ENCODE peak calls at places on chromosomes 13 and 19, in nine cellular contexts. B is A549, R is ovary, M is bronchial epithelial cell, H is psoas muscle, Z is cardiac fibroblast, T is ascending aorta, Y is mucosa of descending colon, I is body of pancreas. C is an unnamed sample.

GRCh38 chr19:45947926-45948325 is 25.7 kb downstream of the NOVA2 start:
- DNase-seq in B (no peak), R (no peak), M (peak; percentile 60), H (no peak), Z (peak; percentile 49), T (no peak), Y (no peak), I (no peak), C (peak; percentile 9)

GRCh38 chr13:37657134-37657533 is 58.6 kb upstream of the POSTN start:
- DNase-seq in B (peak; percentile 1), R (no peak), M (peak; percentile 70), H (no peak), Z (peak; percentile 95), T (no peak), Y (no peak), I (no peak), C (peak; percentile 31)

GRCh38 chr19:34254552-34255432 is at the start of gene GARRE1:
- DNase-seq in B (peak; percentile 96), R (peak; percentile 73), M (no peak), H (peak; percentile 50), Z (peak; percentile 58), T (no peak), Y (no peak), I (peak; percentile 87), C (peak; percentile 55)

GRCh38 chr13:31885994-31886393 is 145.6 kb upstream of the FRY start:
- DNase-seq in B (no peak), R (no peak), M (no peak), H (no peak), Z (peak; percentile 49), T (no peak), Y (no peak), I (no peak), C (peak; percentile 33)

GRCh38 chr13:32829676-32830091 is 186.5 kb upstream of the KL start:
- DNase-seq in B (peak; percentile 12), R (no peak), M (peak; percentile 97), H (no peak), Z (peak; percentile 48), T (no peak), Y (no peak), I (no peak), C (peak; percentile 69)

GRCh38 chr13:38409771-38410170 is 60.1 kb downstream of the UFM1 start:
- DNase-seq in B (no peak), R (no peak), M (peak; percentile 83), H (no peak), Z (no peak), T (no peak), Y (no peak), I (no peak), C (no peak)

GRCh38 chr13:47158583-47158982 is 261.7 kb upstream of the HTR2A start:
- DNase-seq in B (no peak), R (no peak), M (no peak), H (no peak), Z (no peak), T (no peak), Y (no peak), I (no peak), C (peak; percentile 15)

GRCh38 chr19:33449799-33450198 is 71.8 kb downstream of the PEPD start:
- DNase-seq in B (no peak), R (no peak), M (no peak), H (no peak), Z (no peak), T (no peak), Y (no peak), I (no peak), C (no peak)

GRCh38 chr19:5985098-5985783 is 7.3 kb upstream of the RANBP3 start:
- DNase-seq in B (no peak), R (no peak), M (peak; percentile 49), H (no peak), Z (peak; percentile 63), T (no peak), Y (no peak), I (peak; percentile 51), C (peak; percentile 24)

GRCh38 chr19:48873476-48874308 is 1.5 kb downstream of the PPP1R15A start:
- DNase-seq in B (no peak), R (no peak), M (no peak), H (no peak), Z (no peak), T (no peak), Y (no peak), I (no peak), C (peak; percentile 22)

GRCh38 chr19:4043410-4043809 is 23.3 kb downstream of the ZBTB7A start:
- DNase-seq in B (no peak), R (no peak), M (no peak), H (no peak), Z (no peak), T (no peak), Y (no peak), I (no peak), C (no peak)

DNA sequence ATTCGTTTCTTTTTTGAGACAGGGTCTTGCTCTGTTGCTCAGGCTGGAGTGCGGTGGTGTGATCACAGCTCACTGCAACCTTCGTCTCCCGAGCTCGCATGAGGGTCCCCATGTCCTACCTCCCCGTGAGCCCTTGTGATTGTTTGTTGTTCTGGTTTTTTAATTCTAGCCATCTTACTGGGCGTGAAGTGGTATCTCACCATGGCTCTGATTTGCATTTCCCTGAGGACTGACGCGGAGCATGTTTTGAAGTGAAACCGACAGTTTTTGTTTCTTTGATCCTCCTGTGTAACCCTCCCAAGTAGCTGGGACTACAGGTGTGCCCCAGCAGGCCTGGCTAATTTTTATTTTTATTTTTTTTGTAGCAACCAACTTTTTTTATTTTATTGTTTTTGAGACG is 21.7 kb downstream of the GNG7 start:
- DNase-seq in B (no peak), R (no peak), M (no peak), H (no peak), Z (no peak), T (no peak), Y (no peak), I (no peak), C (no peak)
- TF ChIP-seq CTCF in B (no peak), R (no peak), M (no peak), H (no peak), Z (no peak), T (no peak), Y (no peak), I (no peak), C (no peak)

DNA sequence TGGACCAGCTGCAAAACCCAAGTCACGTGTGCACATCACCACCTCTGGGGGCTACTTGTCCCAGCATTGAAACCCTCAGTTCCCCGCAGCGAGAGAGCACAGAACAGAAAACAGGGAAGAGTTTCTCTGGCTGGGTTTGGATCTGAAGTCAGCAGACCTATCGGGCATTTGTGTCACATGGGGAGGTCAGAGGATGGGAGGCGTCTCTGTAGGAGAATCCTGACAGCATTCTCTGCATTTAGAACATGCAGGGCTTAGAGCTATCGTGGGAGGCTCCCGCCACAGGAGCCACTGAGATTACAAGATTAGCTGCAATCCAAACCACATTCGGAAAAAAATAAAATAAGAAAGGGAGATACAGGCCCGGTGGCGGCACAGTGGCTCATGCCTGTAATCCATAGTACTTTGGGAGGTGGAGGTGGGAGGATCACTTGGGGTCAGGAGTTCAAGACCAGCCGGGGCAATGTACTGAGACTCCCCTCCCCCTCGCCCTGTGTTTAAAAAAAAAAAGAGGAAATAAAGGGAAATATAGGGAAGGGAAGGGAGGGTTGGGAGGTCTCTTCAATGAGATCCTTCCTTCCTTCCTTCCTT is 2.9 kb upstream of the TLE6 start:
- DNase-seq in B (no peak), R (no peak), M (no peak), H (no peak), Z (peak; percentile 37), T (no peak), Y (no peak), I (no peak), C (peak; percentile 21)
- H3K4me3 ChIP-seq in B (no peak overlapping the region), R (no peak overlapping the region), M (no peak overlapping the region), H (no peak overlapping the region), Z (no peak overlapping the region), T (no peak overlapping the region), Y (no peak overlapping the region), I (no peak overlapping the region), C (no peak overlapping the region)

DNA sequence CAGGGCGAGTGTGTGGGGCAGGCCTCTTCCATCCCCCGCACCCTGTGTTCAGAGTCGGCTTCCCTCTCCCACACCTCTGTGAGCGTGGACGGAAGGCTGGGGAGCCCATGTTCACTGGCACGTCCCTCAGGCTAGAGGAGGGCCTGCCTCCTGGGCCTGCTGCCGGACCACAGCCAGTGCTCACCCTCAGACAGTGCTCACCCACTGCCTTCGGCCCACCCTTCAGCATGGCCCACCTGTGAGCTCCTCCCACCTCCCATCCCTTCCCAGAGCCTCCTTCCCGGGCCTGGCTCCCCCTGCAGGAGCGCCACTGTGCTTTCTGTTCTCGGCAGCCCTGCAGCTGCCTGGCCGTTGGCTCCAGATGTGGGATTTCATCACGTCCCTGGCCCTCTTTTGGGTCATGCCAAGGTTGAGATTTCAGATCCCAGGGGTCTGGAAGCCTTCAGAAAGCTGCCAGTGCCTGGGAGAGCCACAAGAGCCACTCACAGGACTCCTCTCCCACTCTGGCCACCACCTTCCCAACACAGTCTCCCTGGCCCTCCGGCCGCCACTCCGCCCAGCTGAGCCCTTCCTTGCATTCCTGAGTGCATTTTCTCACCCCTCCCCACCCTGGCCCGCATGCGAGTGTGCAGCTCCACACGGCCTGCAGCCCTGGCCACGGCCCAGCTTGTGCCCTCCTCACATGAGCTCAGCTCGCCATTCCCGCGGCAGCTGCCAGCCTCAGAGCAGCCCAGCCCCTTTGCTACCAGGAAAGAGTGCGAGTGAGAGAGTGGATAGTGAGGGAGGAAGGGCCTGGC is 25.3 kb downstream of the CAPN12 start:
- DNase-seq in B (no peak), R (no peak), M (no peak), H (peak; percentile 55), Z (peak; percentile 38), T (peak; percentile 86), Y (no peak), I (peak; percentile 71), C (no peak)
- TF ChIP-seq CTCF in B (peak; percentile 38), R (no peak), M (peak; percentile 41), H (peak; percentile 24), Z (peak; percentile 42), T (peak; percentile 28), Y (no peak), I (no peak), C (peak; percentile 56)

GRCh38 chr19:44847144-44848035 is 1.3 kb downstream of the NECTIN2 start:
- DNase-seq in B (peak; percentile 65), R (peak; percentile 86), M (peak; percentile 55), H (peak; percentile 69), Z (peak; percentile 27), T (peak; percentile 85), Y (peak; percentile 86), I (peak; percentile 86), C (peak; percentile 80)
- H3K4me3 ChIP-seq in B (peak overlapping the region; percentile 97), R (peak overlapping the region; percentile 100), M (peak overlapping the region; percentile 91), H (peak overlapping the region; percentile 78), Z (peak overlapping the region; percentile 69), T (peak overlapping the region; percentile 99), Y (peak overlapping the region; percentile 93), I (peak overlapping the region; percentile 80), C (peak overlapping the region; percentile 95)

GRCh38 chr13:26961890-26962615 is 201.5 kb upstream of the GPR12 start:
- DNase-seq in B (no peak), R (no peak), M (no peak), H (no peak), Z (no peak), T (no peak), Y (peak; percentile 86), I (peak; percentile 86), C (no peak)
- TF ChIP-seq CTCF in B (no peak), R (no peak), M (no peak), H (no peak), Z (no peak), T (no peak), Y (no peak), I (no peak), C (no peak)

C was measured in foreskin fibroblast.